ENCODE peak calls at places on chromosome 15, in ten cellular contexts. H is SK-N-SH, F is stomach, A is breast epithelium, Y is transverse colon, I is GM12892, N is HepG2, G is GM12878, J is sigmoid colon, T is spleen. E is an unnamed sample.

GRCh38 chr15:39454189-39454986 is 126.5 kb upstream of the THBS1 start:
- DNase-seq in H (peak), F (no peak), A (no peak), Y (no peak), I (no peak), N (peak), G (no peak), J (no peak), T (no peak), E (no peak)

GRCh38 chr15:38259134-38259533 is 6.5 kb downstream of the SPRED1 start:
- DNase-seq in H (no peak), F (no peak), A (no peak), Y (no peak), I (no peak), N (no peak), G (no peak), J (no peak), T (no peak), E (no peak)

GRCh38 chr15:34001536-34001935 is 33.2 kb downstream of the CHRM5 start:
- DNase-seq in H (no peak), F (no peak), A (no peak), Y (no peak), I (no peak), N (no peak), G (no peak), J (no peak), T (no peak), E (peak)

GRCh38 chr15:89167267-89168176 is 53.9 kb downstream of the RLBP1 start:
- DNase-seq in H (no peak), F (peak), A (no peak), Y (no peak), I (no peak), N (peak), G (peak), J (no peak), T (no peak), E (peak)

GRCh38 chr15:74723754-74724334 is 1.5 kb downstream of the CYP1A1 start:
- DNase-seq in H (peak), F (no peak), A (no peak), Y (no peak), I (no peak), N (peak), G (no peak), J (no peak), T (no peak), E (peak)

GRCh38 chr15:51103330-51103729 is 8.6 kb upstream of the TNFAIP8L3 start:
- DNase-seq in H (no peak), F (no peak), A (no peak), Y (no peak), I (no peak), N (no peak), G (no peak), J (no peak), T (no peak), E (peak)

GRCh38 chr15:97502038-97502437 is 458.5 kb upstream of the ARRDC4 start:
- DNase-seq in H (no peak), F (no peak), A (no peak), Y (no peak), I (no peak), N (no peak), G (no peak), J (no peak), T (no peak), E (peak)

GRCh38 chr15:89783111-89783860 is 7.2 kb downstream of the MESP2 start:
- DNase-seq in H (peak), F (no peak), A (no peak), Y (no peak), I (no peak), N (no peak), G (no peak), J (no peak), T (peak), E (no peak)

GRCh38 chr15:90266061-90266431 is 574 bp downstream of the NGRN start:
- DNase-seq in H (peak), F (peak), A (no peak), Y (peak), I (no peak), N (no peak), G (no peak), J (peak), T (peak), E (no peak)

GRCh38 chr15:65245096-65245849 is 34.0 kb upstream of the CILP start:
- DNase-seq in H (no peak), F (no peak), A (no peak), Y (peak), I (no peak), N (peak), G (no peak), J (peak), T (no peak), E (no peak)

GRCh38 chr15:67420137-67420536 is 100.8 kb upstream of the C15orf61 start:
- DNase-seq in H (no peak), F (no peak), A (no peak), Y (no peak), I (no peak), N (no peak), G (no peak), J (no peak), T (no peak), E (no peak)

GRCh38 chr15:68885070-68885469 is 45.3 kb upstream of the SPESP1 start:
- DNase-seq in H (no peak), F (no peak), A (no peak), Y (no peak), I (no peak), N (no peak), G (no peak), J (no peak), T (no peak), E (no peak)

GRCh38 chr15:42549052-42549491 is 434 bp downstream of the HAUS2 start:
- DNase-seq in H (peak), F (no peak), A (no peak), Y (peak), I (peak), N (peak), G (no peak), J (no peak), T (no peak), E (no peak)

GRCh38 chr15:38041576-38041975 is 107.1 kb downstream of the TMCO5A start:
- DNase-seq in H (no peak), F (no peak), A (no peak), Y (no peak), I (no peak), N (no peak), G (no peak), J (no peak), T (no peak), E (peak)

GRCh38 chr15:71329041-71329440 is 213.8 kb downstream of the THSD4 start:
- DNase-seq in H (no peak), F (no peak), A (no peak), Y (peak), I (no peak), N (no peak), G (no peak), J (peak), T (no peak), E (peak)

GRCh38 chr15:83014205-83014653 is 2.8 kb upstream of the C15orf40 start:
- DNase-seq in H (no peak), F (no peak), A (no peak), Y (no peak), I (no peak), N (no peak), G (no peak), J (no peak), T (no peak), E (no peak)

GRCh38 chr15:83012038-83012490 is 625 bp upstream of the C15orf40 start:
- DNase-seq in H (no peak), F (no peak), A (no peak), Y (no peak), I (no peak), N (no peak), G (no peak), J (no peak), T (no peak), E (no peak)

GRCh38 chr15:83016906-83017305 is 5.5 kb upstream of the C15orf40 start:
- DNase-seq in H (no peak), F (no peak), A (no peak), Y (no peak), I (no peak), N (no peak), G (no peak), J (no peak), T (no peak), E (peak)

GRCh38 chr15:83018477-83018876 is 7.0 kb upstream of the C15orf40 start:
- DNase-seq in H (no peak), F (no peak), A (no peak), Y (no peak), I (no peak), N (no peak), G (no peak), J (no peak), T (no peak), E (no peak)

DNA sequence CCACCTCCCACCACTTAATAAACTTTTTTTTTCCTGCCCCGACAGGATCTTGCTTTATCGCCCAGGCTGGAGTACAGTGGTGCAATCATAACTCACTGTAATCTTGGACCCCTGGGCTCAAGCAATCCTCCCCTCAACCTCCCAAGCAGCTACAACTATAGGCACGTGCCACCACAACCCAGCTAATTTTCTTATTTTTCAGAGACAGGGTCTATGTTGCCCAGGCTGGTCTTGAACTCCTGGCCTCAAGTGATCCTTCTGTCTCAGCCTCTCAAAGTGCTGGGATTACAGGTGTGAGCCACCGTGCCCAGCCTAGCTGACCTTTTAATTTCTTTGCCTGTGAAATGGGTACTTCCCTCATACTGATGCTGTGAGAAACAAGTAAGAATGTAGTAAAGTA is 3.9 kb upstream of the C15orf40 start:
- DNase-seq in H (no peak), F (no peak), A (no peak), Y (no peak), I (no peak), N (no peak), G (no peak), J (no peak), T (no peak), E (no peak)
- TF ChIP-seq POLR2AphosphoS5 in H (no peak), F (no peak), A (no peak), Y (no peak), I (no peak), N (no peak), G (no peak), J (no peak), T (no peak), E (no peak)

GRCh38 chr15:99716540-99716939 is 16.7 kb downstream of the LYSMD4 start:
- DNase-seq in H (no peak), F (no peak), A (no peak), Y (no peak), I (no peak), N (no peak), G (no peak), J (no peak), T (peak), E (no peak)
- TF ChIP-seq POLR2AphosphoS5 in H (no peak), F (no peak), A (no peak), Y (no peak), I (no peak), N (no peak), G (no peak), J (no peak), T (no peak), E (no peak)

GRCh38 chr15:58552505-58553364 is 120.9 kb downstream of the LIPC start:
- DNase-seq in H (no peak), F (no peak), A (no peak), Y (no peak), I (no peak), N (no peak), G (no peak), J (no peak), T (no peak), E (no peak)

GRCh38 chr15:58553365-58553918 is 121.7 kb downstream of the LIPC start:
- DNase-seq in H (no peak), F (no peak), A (no peak), Y (no peak), I (no peak), N (no peak), G (no peak), J (no peak), T (no peak), E (no peak)

GRCh38 chr15:58549780-58550064 is 117.9 kb downstream of the LIPC start:
- DNase-seq in H (no peak), F (peak), A (no peak), Y (no peak), I (no peak), N (no peak), G (no peak), J (no peak), T (no peak), E (no peak)

GRCh38 chr15:58551084-58551763 is 119.4 kb downstream of the LIPC start:
- DNase-seq in H (no peak), F (peak), A (no peak), Y (no peak), I (no peak), N (no peak), G (peak), J (no peak), T (no peak), E (no peak)

DNA sequence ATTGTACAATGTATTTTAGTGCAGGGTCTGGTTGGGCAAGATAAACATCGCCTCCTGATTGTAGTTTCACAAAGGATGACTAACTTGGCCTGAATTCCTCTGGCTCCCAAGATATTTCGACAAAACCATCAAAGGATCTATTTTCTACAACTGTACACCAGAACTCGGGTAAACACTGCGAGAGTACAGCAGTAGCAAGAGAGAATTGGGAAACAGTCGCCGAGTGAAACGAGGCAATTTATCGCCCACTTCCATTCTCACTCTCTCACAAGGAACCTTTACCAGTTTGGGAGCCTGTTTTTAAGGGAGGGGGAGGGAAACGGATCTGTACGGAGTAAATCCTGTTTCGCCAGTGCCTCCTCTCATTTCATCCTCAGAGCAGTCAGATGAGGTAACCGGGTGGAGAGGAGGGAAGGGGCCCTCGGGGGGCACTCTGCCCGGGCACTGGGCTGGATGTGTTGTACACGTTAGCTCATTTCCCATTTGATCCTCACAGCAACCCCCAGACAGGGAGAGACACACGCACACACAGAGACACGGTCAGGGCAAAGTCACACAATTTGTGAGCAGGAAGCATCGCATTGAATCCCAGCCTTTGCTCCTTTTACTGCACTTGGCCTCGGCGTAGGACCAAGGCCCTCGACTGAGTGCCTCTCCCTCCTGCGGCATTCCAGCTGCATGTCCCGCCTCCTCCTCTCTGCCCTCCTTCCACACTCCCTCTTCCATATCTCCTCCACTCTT is 120.1 kb downstream of the LIPC start:
- DNase-seq in H (no peak), F (peak), A (no peak), Y (peak), I (no peak), N (peak), G (no peak), J (no peak), T (no peak), E (peak)
- TF ChIP-seq POLR2AphosphoS5 in H (peak), F (peak), A (no peak), Y (peak), I (no peak), N (no peak), G (no peak), J (no peak), T (no peak), E (no peak)

DNA sequence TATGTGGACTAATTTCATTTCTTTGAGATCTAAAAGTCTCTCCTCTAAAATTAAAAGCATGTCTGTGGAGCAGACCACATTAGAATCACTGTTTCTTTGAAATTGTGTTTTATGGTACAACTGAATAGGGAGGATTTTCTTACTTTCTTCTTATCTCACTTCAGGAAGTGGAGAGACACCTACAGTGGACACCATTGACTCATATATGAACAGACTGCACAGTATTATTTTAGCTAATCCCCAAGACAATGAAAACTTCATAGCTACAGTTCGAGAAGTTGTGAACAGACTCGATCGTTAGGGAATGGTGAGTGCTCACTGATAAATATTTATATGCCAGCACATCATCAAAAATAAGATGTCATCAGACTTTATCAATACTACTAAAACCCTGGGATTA is 58.3 kb downstream of the HMG20A start:
- DNase-seq in H (no peak), F (no peak), A (no peak), Y (no peak), I (no peak), N (no peak), G (no peak), J (no peak), T (no peak), E (no peak)
- TF ChIP-seq POLR2AphosphoS5 in H (no peak), F (no peak), A (no peak), Y (no peak), I (no peak), N (no peak), G (no peak), J (no peak), T (no peak), E (no peak)

E was measured in endothelial cell of umbilical vein.